ENCODE peak calls at places on chromosome 21, in six cellular contexts. One of them, this sample, is unnamed.

GRCh38 chr21:31873696-31874599 is 1.1 kb downstream of the HUNK start:
- DNase-seq in K562: peak
- DNase-seq in H1: no peak
- DNase-seq in GM12878: no peak
- DNase-seq in GM12891: peak
- DNase-seq in HepG2: no peak
- DNase-seq in this sample: peak

GRCh38 chr21:40704141-40704540 is 142.8 kb downstream of the DSCAM start:
- DNase-seq in GM12878: no peak
- DNase-seq in H1: no peak
- DNase-seq in HepG2: no peak
- DNase-seq in K562: no peak
- DNase-seq in GM12891: no peak
- DNase-seq in this sample: no peak

GRCh38 chr21:44289381-44290010 is 3.8 kb downstream of the AIRE start:
- DNase-seq in GM12891: no peak
- DNase-seq in K562: no peak
- DNase-seq in GM12878: no peak
- DNase-seq in HepG2: no peak
- DNase-seq in H1: no peak
- DNase-seq in this sample: no peak

GRCh38 chr21:46429754-46430681 is 28.7 kb upstream of the DIP2A start:
- DNase-seq in GM12878: no peak
- DNase-seq in HepG2: no peak
- DNase-seq in H1: no peak
- DNase-seq in K562: no peak
- DNase-seq in GM12891: no peak
- DNase-seq in this sample: no peak

GRCh38 chr21:39644069-39644468 is 31.3 kb downstream of the B3GALT5 start:
- DNase-seq in HepG2: no peak
- DNase-seq in H1: no peak
- DNase-seq in GM12878: no peak
- DNase-seq in K562: no peak
- DNase-seq in GM12891: no peak
- DNase-seq in this sample: no peak

GRCh38 chr21:28587748-28588147 is 404.9 kb downstream of the LTN1 start:
- DNase-seq in GM12891: no peak
- DNase-seq in GM12878: no peak
- DNase-seq in H1: no peak
- DNase-seq in HepG2: no peak
- DNase-seq in K562: no peak
- DNase-seq in this sample: no peak

GRCh38 chr21:37983336-37984095 is 67.3 kb upstream of the KCNJ6 start:
- DNase-seq in GM12891: no peak
- DNase-seq in H1: no peak
- DNase-seq in K562: no peak
- DNase-seq in HepG2: no peak
- DNase-seq in GM12878: no peak
- DNase-seq in this sample: no peak

GRCh38 chr21:35020446-35020845 is 28.7 kb downstream of the RUNX1 start:
- DNase-seq in HepG2: no peak
- DNase-seq in K562: no peak
- DNase-seq in GM12878: no peak
- DNase-seq in GM12891: no peak
- DNase-seq in H1: no peak
- DNase-seq in this sample: no peak

GRCh38 chr21:43916691-43917514 is 51.9 kb downstream of the AGPAT3 start:
- DNase-seq in H1: no peak
- DNase-seq in HepG2: no peak
- DNase-seq in K562: peak
- DNase-seq in GM12878: peak
- DNase-seq in GM12891: peak
- DNase-seq in this sample: peak

GRCh38 chr21:44415073-44416025 is 40.0 kb upstream of the LRRC3 start:
- DNase-seq in K562: no peak
- DNase-seq in H1: no peak
- DNase-seq in GM12878: no peak
- DNase-seq in GM12891: no peak
- DNase-seq in HepG2: no peak
- DNase-seq in this sample: no peak

GRCh38 chr21:45954271-45954670 is 27.3 kb upstream of the COL6A1 start:
- DNase-seq in GM12878: no peak
- DNase-seq in HepG2: no peak
- DNase-seq in GM12891: no peak
- DNase-seq in K562: no peak
- DNase-seq in H1: no peak
- DNase-seq in this sample: no peak

GRCh38 chr21:29192999-29193563 is 62.6 kb downstream of the MAP3K7CL start:
- DNase-seq in H1: no peak
- DNase-seq in K562: no peak
- DNase-seq in GM12878: no peak
- DNase-seq in GM12891: no peak
- DNase-seq in HepG2: no peak
- DNase-seq in this sample: no peak

GRCh38 chr21:38171723-38172344 is 85.0 kb upstream of the KCNJ15 start:
- DNase-seq in HepG2: no peak
- DNase-seq in K562: no peak
- DNase-seq in H1: peak
- DNase-seq in GM12878: no peak
- DNase-seq in GM12891: no peak
- DNase-seq in this sample: no peak

GRCh38 chr21:33025471-33026298 is at the start of gene OLIG2:
- DNase-seq in K562: no peak
- DNase-seq in GM12878: no peak
- DNase-seq in H1: peak
- DNase-seq in HepG2: no peak
- DNase-seq in GM12891: no peak
- DNase-seq in this sample: no peak

GRCh38 chr21:25939396-25939761 is 204.6 kb downstream of the GABPA start:
- DNase-seq in GM12891: no peak
- DNase-seq in HepG2: no peak
- DNase-seq in GM12878: no peak
- DNase-seq in H1: no peak
- DNase-seq in K562: no peak
- DNase-seq in this sample: no peak

GRCh38 chr21:31729622-31730343 is 2.1 kb downstream of the SCAF4 start:
- DNase-seq in GM12891: no peak
- DNase-seq in GM12878: no peak
- DNase-seq in K562: no peak
- DNase-seq in HepG2: no peak
- DNase-seq in H1: no peak
- DNase-seq in this sample: no peak

GRCh38 chr21:17352937-17353655 is 159.7 kb upstream of the CXADR start:
- DNase-seq in H1: no peak
- DNase-seq in GM12891: no peak
- DNase-seq in GM12878: no peak
- DNase-seq in HepG2: no peak
- DNase-seq in K562: no peak
- DNase-seq in this sample: no peak

GRCh38 chr21:35035581-35035980 is 13.5 kb downstream of the RUNX1 start:
- DNase-seq in K562: no peak
- DNase-seq in HepG2: no peak
- DNase-seq in GM12878: no peak
- DNase-seq in GM12891: no peak
- DNase-seq in H1: no peak
- DNase-seq in this sample: no peak

GRCh38 chr21:26389971-26390641 is 183.0 kb downstream of the CYYR1 start:
- DNase-seq in HepG2: no peak
- DNase-seq in GM12891: no peak
- DNase-seq in K562: no peak
- DNase-seq in GM12878: no peak
- DNase-seq in H1: no peak
- DNase-seq in this sample: no peak

GRCh38 chr21:44989538-44989888 is 49.7 kb downstream of the SLX9 start:
- DNase-seq in H1: no peak
- DNase-seq in K562: no peak
- DNase-seq in GM12891: no peak
- DNase-seq in HepG2: peak
- DNase-seq in GM12878: no peak
- DNase-seq in this sample: no peak

GRCh38 chr21:38433516-38433915 is 64.8 kb downstream of the ERG start:
- DNase-seq in GM12891: no peak
- DNase-seq in H1: no peak
- DNase-seq in HepG2: no peak
- DNase-seq in GM12878: no peak
- DNase-seq in K562: no peak
- DNase-seq in this sample: no peak

GRCh38 chr21:33266784-33267135 is 593 bp downstream of the IL10RB start:
- DNase-seq in HepG2: no peak
- DNase-seq in GM12878: no peak
- DNase-seq in GM12891: no peak
- DNase-seq in K562: no peak
- DNase-seq in H1: no peak
- DNase-seq in this sample: no peak

GRCh38 chr21:44930543-44930981 is 9.3 kb upstream of the SLX9 start:
- DNase-seq in H1: no peak
- DNase-seq in HepG2: no peak
- DNase-seq in GM12891: no peak
- DNase-seq in K562: no peak
- DNase-seq in GM12878: no peak
- DNase-seq in this sample: no peak

GRCh38 chr21:28220670-28221069 is 772.0 kb downstream of the LTN1 start:
- DNase-seq in GM12891: no peak
- DNase-seq in H1: no peak
- DNase-seq in HepG2: no peak
- DNase-seq in GM12878: no peak
- DNase-seq in K562: no peak
- DNase-seq in this sample: no peak

GRCh38 chr21:33981341-33982101 is 65.9 kb upstream of the ATP5PO start:
- DNase-seq in H1: no peak
- DNase-seq in HepG2: no peak
- DNase-seq in GM12878: no peak
- DNase-seq in GM12891: no peak
- DNase-seq in K562: no peak
- DNase-seq in this sample: no peak

GRCh38 chr21:14962217-14962616 is 102.6 kb downstream of the NRIP1 start:
- DNase-seq in HepG2: no peak
- DNase-seq in GM12878: no peak
- DNase-seq in GM12891: no peak
- DNase-seq in K562: no peak
- DNase-seq in H1: no peak
- DNase-seq in this sample: no peak
- TF ChIP-seq POLR2A in HepG2: no peak
- TF ChIP-seq POLR2A in GM12878: no peak
- TF ChIP-seq POLR2A in GM12891: no peak
- TF ChIP-seq POLR2A in K562: no peak
- TF ChIP-seq POLR2A in H1: no peak
- TF ChIP-seq POLR2A in this sample: no peak

GRCh38 chr21:14706712-14707111 is 160.6 kb upstream of the SAMSN1 start:
- DNase-seq in H1: no peak
- DNase-seq in K562: no peak
- DNase-seq in GM12891: no peak
- DNase-seq in GM12878: no peak
- DNase-seq in HepG2: no peak
- DNase-seq in this sample: no peak

GRCh38 chr21:14712121-14712520 is 166.0 kb upstream of the SAMSN1 start:
- DNase-seq in GM12891: no peak
- DNase-seq in K562: no peak
- DNase-seq in GM12878: no peak
- DNase-seq in HepG2: no peak
- DNase-seq in H1: no peak
- DNase-seq in this sample: no peak

GRCh38 chr21:14713109-14713508 is 167.0 kb upstream of the SAMSN1 start:
- DNase-seq in GM12891: no peak
- DNase-seq in GM12878: no peak
- DNase-seq in HepG2: no peak
- DNase-seq in H1: no peak
- DNase-seq in K562: no peak
- DNase-seq in this sample: no peak

GRCh38 chr21:14707265-14708020 is 161.3 kb upstream of the SAMSN1 start:
- DNase-seq in K562: no peak
- DNase-seq in HepG2: no peak
- DNase-seq in H1: no peak
- DNase-seq in GM12891: no peak
- DNase-seq in GM12878: no peak
- DNase-seq in this sample: no peak

DNA sequence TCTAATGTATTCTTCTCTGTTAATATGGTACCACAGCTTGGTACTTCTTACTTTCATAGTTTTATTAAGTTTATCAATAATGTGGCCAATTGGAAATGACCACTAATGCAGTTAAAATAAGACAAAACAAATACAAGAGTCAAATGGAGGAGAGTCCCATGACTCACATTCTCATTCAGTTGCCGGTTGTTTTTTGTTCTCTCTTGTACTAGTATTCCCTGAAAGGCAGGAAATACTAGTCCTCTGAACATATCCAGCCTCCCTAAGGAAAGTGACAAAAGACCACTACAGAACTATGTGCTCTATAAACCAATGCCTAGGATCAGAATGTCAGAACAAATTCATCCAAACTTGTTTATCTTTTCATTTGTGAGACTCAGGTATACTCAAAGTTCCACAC is 165.2 kb upstream of the SAMSN1 start:
- DNase-seq in GM12878: no peak
- DNase-seq in GM12891: no peak
- DNase-seq in K562: no peak
- DNase-seq in H1: no peak
- DNase-seq in HepG2: no peak
- DNase-seq in this sample: no peak
- TF ChIP-seq TAF1 in GM12878: no peak
- TF ChIP-seq TAF1 in GM12891: no peak
- TF ChIP-seq TAF1 in K562: no peak
- TF ChIP-seq TAF1 in H1: no peak
- TF ChIP-seq TAF1 in HepG2: no peak
- TF ChIP-seq TAF1 in this sample: no peak

DNA sequence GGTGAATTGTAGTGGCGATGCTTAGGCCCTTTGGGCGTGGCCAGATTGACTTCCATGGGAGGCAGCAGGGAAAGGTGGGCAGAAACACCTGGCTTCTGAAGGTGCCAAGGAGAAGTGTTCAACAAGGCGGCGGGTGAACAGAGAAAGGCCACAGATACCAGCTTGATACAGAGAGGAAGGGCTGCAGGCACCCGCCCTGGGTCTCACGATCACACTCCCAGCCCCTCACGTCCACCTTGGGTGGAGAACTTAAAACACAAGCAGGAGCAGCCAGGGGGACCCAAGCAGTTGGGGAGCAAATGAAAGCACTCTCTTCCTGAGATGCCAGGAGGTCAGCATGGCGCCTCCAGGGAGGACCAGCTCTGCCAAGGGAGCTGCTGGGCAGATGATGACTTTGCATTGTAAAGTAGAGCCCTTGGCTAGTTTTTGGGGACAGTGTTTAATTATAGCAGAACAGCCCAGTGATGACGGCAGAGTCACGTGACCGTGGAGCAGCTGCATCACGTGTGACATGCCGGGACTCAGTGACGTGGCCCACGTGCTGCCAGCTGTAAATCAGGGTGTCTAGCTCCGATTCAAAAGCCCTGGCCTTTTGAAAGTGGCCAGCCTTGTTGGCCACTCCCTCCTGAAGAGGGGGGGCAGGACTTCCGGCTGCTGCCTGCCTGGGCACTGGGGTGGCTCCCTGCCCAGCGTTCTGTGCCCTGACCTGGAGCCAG is 19.0 kb downstream of the SLC37A1 start:
- DNase-seq in GM12891: no peak
- DNase-seq in GM12878: no peak
- DNase-seq in HepG2: no peak
- DNase-seq in K562: no peak
- DNase-seq in H1: no peak
- DNase-seq in this sample: peak
- TF ChIP-seq POLR2A in GM12891: no peak
- TF ChIP-seq POLR2A in GM12878: no peak
- TF ChIP-seq POLR2A in HepG2: no peak
- TF ChIP-seq POLR2A in K562: no peak
- TF ChIP-seq POLR2A in H1: no peak
- TF ChIP-seq POLR2A in this sample: peak

GRCh38 chr21:20971296-20971921 is 26.8 kb upstream of the NCAM2 start:
- DNase-seq in K562: peak
- DNase-seq in GM12891: peak
- DNase-seq in HepG2: peak
- DNase-seq in GM12878: no peak
- DNase-seq in H1: peak
- DNase-seq in this sample: no peak
- TF ChIP-seq TAF1 in K562: no peak
- TF ChIP-seq TAF1 in GM12891: no peak
- TF ChIP-seq TAF1 in HepG2: no peak
- TF ChIP-seq TAF1 in GM12878: no peak
- TF ChIP-seq TAF1 in H1: no peak
- TF ChIP-seq TAF1 in this sample: no peak

This sample was measured in GM12892.